ENCODE peak calls at places on chromosome 16, in four cellular contexts. E is IMR-90, U is ascending aorta, M is fibroblast of lung. I is an unnamed sample.

GRCh38 chr16:75550211-75550662 is 5.8 kb downstream of the TMEM231 start:
- DNase-seq in E (peak), U (peak), M (peak), I (no peak)

GRCh38 chr16:14202697-14203096 is 131.6 kb downstream of the MRTFB start:
- DNase-seq in E (no peak), U (no peak), M (peak), I (no peak)

GRCh38 chr16:56423584-56424403 is 1.6 kb downstream of the AMFR start:
- DNase-seq in E (no peak), U (no peak), M (no peak), I (no peak)

GRCh38 chr16:16797239-16797638 is 418.3 kb downstream of the NPIPA7 start:
- DNase-seq in E (no peak), U (no peak), M (no peak), I (no peak)

GRCh38 chr16:11398851-11399250 is 53.6 kb downstream of the RMI2 start:
- DNase-seq in E (no peak), U (no peak), M (no peak), I (no peak)

GRCh38 chr16:89366561-89367537 is 123.5 kb downstream of the ANKRD11 start:
- DNase-seq in E (no peak), U (no peak), M (no peak), I (no peak)

GRCh38 chr16:75105306-75106061 is 11.1 kb downstream of the LDHD start:
- DNase-seq in E (peak), U (no peak), M (no peak), I (no peak)

GRCh38 chr16:54287018-54287757 is 601 bp upstream of the IRX3 start:
- DNase-seq in E (no peak), U (no peak), M (no peak), I (no peak)

DNA sequence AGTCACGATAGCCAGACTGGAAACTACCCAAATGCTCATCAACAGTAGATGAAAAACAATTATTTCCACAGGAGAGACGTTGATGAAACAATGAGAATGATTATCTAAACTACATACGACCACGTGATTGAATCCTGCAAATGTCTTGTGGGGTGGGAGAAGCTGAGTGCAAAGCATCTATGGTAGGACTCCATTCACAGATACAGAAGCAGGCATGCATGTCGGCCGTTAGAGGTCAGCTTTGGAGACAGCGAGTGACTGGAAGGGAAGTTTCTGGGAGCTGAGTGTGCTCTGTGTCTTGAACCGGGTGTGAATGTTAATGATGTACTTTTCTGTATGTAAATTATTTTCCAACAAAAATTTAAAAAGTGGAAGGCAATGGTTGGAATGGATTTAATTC is 71.5 kb upstream of the DNAJA2 start:
- DNase-seq in E (no peak), U (no peak), M (peak), I (no peak)
- TF ChIP-seq CTCF in E (no peak), U (peak), M (no peak), I (no peak)

GRCh38 chr16:12802661-12803060 is 1.0 kb downstream of the CPPED1 start:
- DNase-seq in E (no peak), U (no peak), M (no peak), I (no peak)

GRCh38 chr16:12801511-12802042 is 2.1 kb downstream of the CPPED1 start:
- DNase-seq in E (peak), U (peak), M (peak), I (no peak)

GRCh38 chr16:12800751-12801308 is 2.9 kb downstream of the CPPED1 start:
- DNase-seq in E (no peak), U (no peak), M (no peak), I (no peak)

GRCh38 chr16:12803203-12804093 is at the start of gene CPPED1:
- DNase-seq in E (peak), U (peak), M (peak), I (peak)

DNA sequence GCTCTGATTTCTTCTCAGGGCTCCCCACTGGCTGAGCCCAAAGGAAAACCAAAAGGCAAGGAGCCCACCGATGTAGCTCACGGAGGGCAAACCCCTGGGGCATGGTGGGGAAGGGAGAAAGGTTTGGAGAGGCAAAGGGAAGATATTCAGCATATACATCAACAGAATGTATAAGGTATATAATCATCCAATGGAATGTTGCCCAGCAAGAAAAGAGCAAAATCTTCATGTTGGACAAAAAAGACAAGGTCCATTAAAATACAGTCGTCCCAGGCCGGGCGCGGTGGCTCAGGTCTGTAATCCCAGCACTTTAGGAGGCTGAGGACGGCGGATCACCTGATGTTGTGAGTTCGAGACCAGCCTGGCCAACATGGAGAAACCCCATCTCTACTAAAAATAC is 1.6 kb downstream of the CPPED1 start:
- DNase-seq in E (no peak), U (no peak), M (no peak), I (no peak)
- H3K27ac ChIP-seq in E (peak), U (peak), M (peak), I (peak)

GRCh38 chr16:4003166-4003565 is 113.1 kb downstream of the ADCY9 start:
- DNase-seq in E (no peak), U (no peak), M (no peak), I (no peak)

GRCh38 chr16:3999479-3999868 is 116.8 kb downstream of the ADCY9 start:
- DNase-seq in E (peak), U (peak), M (peak), I (no peak)

GRCh38 chr16:3999890-4000325 is 116.3 kb downstream of the ADCY9 start:
- DNase-seq in E (peak), U (no peak), M (peak), I (no peak)

GRCh38 chr16:3997231-3997841 is 116.8 kb upstream of the CREBBP start:
- DNase-seq in E (no peak), U (no peak), M (no peak), I (no peak)

DNA sequence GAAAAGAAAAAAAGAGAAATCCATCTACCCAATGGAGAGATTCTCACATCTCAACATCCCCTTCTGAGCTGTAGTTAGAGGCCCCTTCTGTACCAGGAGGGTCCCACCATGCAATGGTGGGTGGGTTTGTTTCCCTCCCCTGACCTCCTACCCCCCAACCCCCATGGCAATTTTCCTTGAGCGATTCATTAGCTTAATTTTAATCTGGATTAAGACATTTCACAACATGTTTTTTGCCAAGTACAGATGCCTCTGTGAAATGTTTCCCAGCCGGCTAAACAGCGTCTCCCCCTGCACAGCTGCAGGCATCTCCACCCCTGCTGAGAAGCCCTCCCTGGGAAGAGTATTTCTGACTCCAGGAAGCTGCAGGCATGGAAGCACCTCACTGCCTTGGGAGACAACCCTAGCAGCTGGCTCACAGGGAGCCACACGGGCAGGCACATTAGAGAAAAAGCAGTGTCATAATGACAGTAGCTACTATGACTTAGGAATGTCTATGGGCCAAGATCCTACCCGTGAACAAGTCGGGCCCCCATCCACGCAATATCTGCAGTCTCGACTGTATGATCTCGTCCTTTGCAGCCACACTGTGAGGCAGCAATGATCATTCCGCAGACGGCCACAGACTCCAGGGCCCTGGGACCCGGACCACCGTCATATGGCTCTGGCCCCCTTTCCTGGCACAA is 117.3 kb downstream of the ADCY9 start:
- DNase-seq in E (peak), U (no peak), M (peak), I (no peak)
- TF ChIP-seq CTCF in E (no peak), U (no peak), M (no peak), I (no peak)

DNA sequence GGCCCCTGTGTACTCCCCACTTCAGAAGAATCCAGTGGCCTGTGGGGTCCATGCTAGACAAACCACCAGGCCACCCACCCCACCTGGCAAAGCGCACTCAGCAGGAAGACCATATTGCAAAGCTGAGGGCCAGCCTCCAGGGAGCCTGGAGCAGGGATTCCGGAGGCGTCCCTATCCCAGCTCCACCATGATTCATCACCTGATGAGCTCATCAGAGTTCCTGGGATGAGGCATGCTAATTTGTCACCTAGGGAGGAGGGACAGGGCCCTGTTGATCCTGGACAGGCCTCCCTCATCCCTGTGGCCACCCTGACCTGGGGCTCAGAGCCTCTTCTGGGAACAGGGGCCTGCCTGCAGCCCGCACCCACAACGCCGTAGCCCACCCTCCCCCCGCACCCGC is 131.6 kb upstream of the PLCG2 start:
- DNase-seq in E (peak), U (no peak), M (peak), I (no peak)
- H3K27ac ChIP-seq in E (no peak), U (no peak), M (no peak), I (no peak)

GRCh38 chr16:67150058-67150832 is 553 bp downstream of the B3GNT9 start:
- DNase-seq in E (peak), U (no peak), M (peak), I (no peak)
- TF ChIP-seq CTCF in E (no peak), U (no peak), M (no peak), I (peak)

GRCh38 chr16:21197621-21198020 is 13.8 kb downstream of the ZP2 start:
- DNase-seq in E (no peak), U (no peak), M (no peak), I (no peak)

GRCh38 chr16:21194771-21195301 is 16.5 kb downstream of the ZP2 start:
- DNase-seq in E (no peak), U (no peak), M (peak), I (no peak)

GRCh38 chr16:21199607-21200218 is 11.7 kb downstream of the ZP2 start:
- DNase-seq in E (no peak), U (no peak), M (no peak), I (no peak)

GRCh38 chr16:21197115-21197514 is 14.3 kb downstream of the ZP2 start:
- DNase-seq in E (no peak), U (no peak), M (no peak), I (no peak)
- H3K27ac ChIP-seq in E (no peak), U (no peak), M (no peak), I (no peak)

GRCh38 chr16:85421338-85422123 is 191.6 kb upstream of the GSE1 start:
- DNase-seq in E (no peak), U (no peak), M (no peak), I (no peak)

GRCh38 chr16:85419503-85420408 is 193.4 kb upstream of the GSE1 start:
- DNase-seq in E (no peak), U (no peak), M (no peak), I (no peak)

GRCh38 chr16:85420501-85421337 is 192.4 kb upstream of the GSE1 start:
- DNase-seq in E (peak), U (no peak), M (peak), I (no peak)

GRCh38 chr16:85417156-85417860 is 195.8 kb upstream of the GSE1 start:
- DNase-seq in E (no peak), U (no peak), M (no peak), I (no peak)

GRCh38 chr16:85418978-85419491 is 194.1 kb upstream of the GSE1 start:
- DNase-seq in E (no peak), U (no peak), M (no peak), I (no peak)
- TF ChIP-seq CTCF in E (no peak), U (no peak), M (no peak), I (peak)

DNA sequence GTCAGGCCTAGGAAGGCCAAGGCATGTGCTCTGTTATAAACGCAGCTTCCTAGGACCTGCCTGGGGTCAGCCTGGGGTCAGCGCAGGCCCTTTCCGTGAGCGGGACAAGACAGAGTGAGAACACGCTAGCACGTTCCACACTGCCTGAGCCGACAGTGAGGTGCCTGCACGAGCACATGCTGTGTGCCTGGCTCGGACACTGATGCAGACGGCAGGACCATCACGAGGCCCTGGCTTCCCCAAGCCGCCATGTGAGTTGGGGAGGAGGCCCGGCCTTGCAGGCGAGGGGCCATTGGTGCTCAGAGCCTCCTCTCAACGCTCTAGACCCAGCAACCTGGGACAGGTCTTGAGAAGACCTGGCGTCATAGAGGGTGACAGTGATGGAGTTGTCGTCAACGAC is 9.1 kb downstream of the TMEM204 start:
- DNase-seq in E (no peak), U (no peak), M (no peak), I (no peak)
- H3K27ac ChIP-seq in E (no peak), U (peak), M (no peak), I (peak)

DNA sequence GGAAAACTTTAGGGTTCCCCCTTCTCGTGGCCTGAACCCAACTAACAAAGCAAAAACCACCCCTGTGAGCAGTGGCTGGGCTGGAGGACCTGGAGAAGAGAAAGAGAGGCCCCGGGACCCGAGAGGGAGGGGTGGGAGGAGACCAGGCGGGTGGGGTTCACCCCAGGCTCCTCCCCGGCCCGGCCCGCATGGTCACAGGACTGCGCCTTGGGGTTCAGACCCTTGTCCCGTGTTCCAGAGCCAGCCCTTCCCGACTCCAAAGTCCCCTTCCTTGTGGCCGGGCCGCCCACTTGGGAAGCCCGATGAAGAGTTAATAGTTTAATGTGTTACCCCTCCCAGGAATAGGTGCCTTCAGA is 852 bp downstream of the MARVELD3 start:
- DNase-seq in E (no peak), U (no peak), M (no peak), I (no peak)
- TF ChIP-seq CTCF in E (no peak), U (no peak), M (no peak), I (no peak)

I was measured in esophagus squamous epithelium.